ENCODE peak calls at places on chromosome 2, in eight cellular contexts. F is heart left ventricle, Y is tibial nerve, T is astrocyte of the spinal cord, Q is IMR-90, E is foreskin fibroblast, W is AG04449, G is kidney. D is an unnamed sample.
A peak's percentile ranks its signal among the peaks of the same experiment; 100 is the strongest.

GRCh38 chr2:150076281-150076680 is 411.2 kb downstream of the RND3 start:
- DNase-seq in T (peak; percentile 67), Y (no peak), F (no peak), E (peak; percentile 58), W (peak; percentile 38), G (no peak), Q (peak; percentile 82), D (peak; percentile 59)

GRCh38 chr2:23411752-23412431 is 26.9 kb downstream of the KLHL29 start:
- DNase-seq in Y (peak; percentile 38), T (peak; percentile 85), G (no peak), F (no peak), W (peak; percentile 96), E (peak; percentile 93), Q (peak; percentile 98), D (peak; percentile 97)

GRCh38 chr2:192070099-192070498 is 124.6 kb downstream of the TMEFF2 start:
- DNase-seq in Q (peak; percentile 38), T (peak; percentile 33), G (no peak), E (peak; percentile 6), F (no peak), W (no peak), Y (no peak), D (peak; percentile 20)

GRCh38 chr2:72149556-72150156 is 2.0 kb upstream of the CYP26B1 start:
- DNase-seq in E (no peak), W (no peak), Y (peak; percentile 8), F (peak; percentile 7), G (peak; percentile 66), T (no peak), Q (peak; percentile 14), D (no peak)

GRCh38 chr2:187504312-187504921 is 49.8 kb downstream of the TFPI start:
- DNase-seq in Q (no peak), T (no peak), W (no peak), F (no peak), E (no peak), Y (no peak), G (no peak), D (no peak)

GRCh38 chr2:3267869-3268704 is 109.5 kb downstream of the EIPR1 start:
- DNase-seq in T (no peak), G (no peak), Y (no peak), E (no peak), W (no peak), Q (no peak), F (no peak), D (no peak)

GRCh38 chr2:68203587-68203986 is 45.9 kb downstream of the PNO1 start:
- DNase-seq in W (no peak), E (no peak), F (no peak), G (no peak), Q (no peak), Y (no peak), T (no peak), D (no peak)

GRCh38 chr2:212177724-212178123 is 360.9 kb downstream of the ERBB4 start:
- DNase-seq in Y (no peak), W (no peak), F (no peak), Q (peak; percentile 0), T (no peak), E (no peak), G (no peak), D (no peak)

GRCh38 chr2:131724019-131724418 is 196.3 kb downstream of the CCDC74A start:
- DNase-seq in T (no peak), W (no peak), F (no peak), G (peak; percentile 62), E (no peak), Q (no peak), Y (no peak), D (peak; percentile 11)

GRCh38 chr2:196597531-196597930 is 42.0 kb upstream of the CCDC150 start:
- DNase-seq in W (no peak), Q (peak; percentile 20), E (no peak), G (no peak), F (no peak), T (no peak), Y (no peak), D (no peak)

GRCh38 chr2:196601430-196602306 is 37.8 kb upstream of the CCDC150 start:
- DNase-seq in Y (no peak), T (peak; percentile 93), G (no peak), Q (peak; percentile 97), W (peak; percentile 92), E (peak; percentile 91), F (peak; percentile 75), D (peak; percentile 94)

GRCh38 chr2:196594158-196594557 is 45.4 kb upstream of the CCDC150 start:
- DNase-seq in Q (no peak), T (no peak), E (no peak), W (no peak), F (no peak), G (no peak), Y (no peak), D (no peak)

GRCh38 chr2:196598412-196598811 is 41.1 kb upstream of the CCDC150 start:
- DNase-seq in F (no peak), Y (no peak), T (no peak), Q (no peak), E (no peak), G (no peak), W (no peak), D (no peak)

DNA sequence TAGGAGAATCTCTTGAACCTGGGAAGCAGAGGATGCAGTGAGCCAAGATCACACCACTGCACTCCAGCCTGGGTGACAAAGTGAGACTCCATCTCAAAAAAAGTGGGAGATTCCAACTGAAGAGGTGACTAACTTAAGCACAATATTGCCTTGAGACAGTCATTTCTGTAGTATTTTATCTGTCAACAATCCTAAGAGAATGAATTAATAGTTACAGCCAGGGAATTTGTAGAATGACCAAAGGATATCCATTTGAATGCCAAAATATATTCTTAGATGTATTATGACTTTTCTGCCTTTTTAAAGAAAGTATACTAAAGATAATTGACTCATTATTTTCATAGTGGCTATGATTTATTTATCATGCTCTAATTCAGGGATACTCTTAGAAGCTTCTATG is 40.7 kb upstream of the CCDC150 start:
- DNase-seq in F (no peak), Q (peak; percentile 68), G (no peak), Y (no peak), T (no peak), E (no peak), W (no peak), D (peak; percentile 49)
- H3K4me3 ChIP-seq in F (no peak overlapping the region), Q (no peak overlapping the region), G (no peak overlapping the region), Y (no peak overlapping the region), T (no peak overlapping the region), E (no peak overlapping the region), W (no peak overlapping the region), D (no peak overlapping the region)

GRCh38 chr2:110813896-110814295 is 81.5 kb downstream of the ACOXL start:
- DNase-seq in G (no peak), F (no peak), Y (no peak), Q (no peak), E (no peak), W (no peak), T (peak; percentile 17), D (no peak)

GRCh38 chr2:110812726-110813645 is 80.6 kb downstream of the ACOXL start:
- DNase-seq in G (no peak), E (no peak), F (no peak), Q (no peak), T (no peak), Y (no peak), W (no peak), D (no peak)

GRCh38 chr2:110807520-110807919 is 75.1 kb downstream of the ACOXL start:
- DNase-seq in T (peak; percentile 67), W (no peak), E (peak; percentile 36), Y (no peak), Q (peak; percentile 20), G (no peak), F (no peak), D (peak; percentile 14)

GRCh38 chr2:110806053-110806452 is 73.7 kb downstream of the ACOXL start:
- DNase-seq in E (no peak), Y (no peak), W (no peak), Q (no peak), F (no peak), G (no peak), T (no peak), D (no peak)

GRCh38 chr2:110810404-110810803 is 78.0 kb downstream of the ACOXL start:
- DNase-seq in G (no peak), T (no peak), F (no peak), W (no peak), E (no peak), Q (no peak), Y (no peak), D (no peak)
- TF ChIP-seq CTCF in G (no peak), T (no peak), F (no peak), W (no peak), E (no peak), Q (no peak), Y (no peak), D (no peak)

GRCh38 chr2:100755441-100755840 is 64.5 kb upstream of the NPAS2 start:
- DNase-seq in F (no peak), Q (peak; percentile 33), E (no peak), W (no peak), Y (no peak), T (peak; percentile 61), G (no peak), D (no peak)

GRCh38 chr2:100752628-100753333 is 67.2 kb upstream of the NPAS2 start:
- DNase-seq in Y (no peak), G (no peak), W (peak; percentile 77), Q (peak; percentile 85), E (peak; percentile 81), F (no peak), T (peak; percentile 76), D (peak; percentile 92)

GRCh38 chr2:100756704-100757103 is 63.2 kb upstream of the NPAS2 start:
- DNase-seq in W (no peak), G (no peak), Q (peak; percentile 27), Y (no peak), F (no peak), E (no peak), T (peak; percentile 47), D (peak; percentile 60)

GRCh38 chr2:100757621-100758394 is 62.1 kb upstream of the NPAS2 start:
- DNase-seq in W (peak; percentile 82), T (peak; percentile 90), Y (peak; percentile 44), F (no peak), G (no peak), Q (peak; percentile 98), E (peak; percentile 88), D (peak; percentile 78)

DNA sequence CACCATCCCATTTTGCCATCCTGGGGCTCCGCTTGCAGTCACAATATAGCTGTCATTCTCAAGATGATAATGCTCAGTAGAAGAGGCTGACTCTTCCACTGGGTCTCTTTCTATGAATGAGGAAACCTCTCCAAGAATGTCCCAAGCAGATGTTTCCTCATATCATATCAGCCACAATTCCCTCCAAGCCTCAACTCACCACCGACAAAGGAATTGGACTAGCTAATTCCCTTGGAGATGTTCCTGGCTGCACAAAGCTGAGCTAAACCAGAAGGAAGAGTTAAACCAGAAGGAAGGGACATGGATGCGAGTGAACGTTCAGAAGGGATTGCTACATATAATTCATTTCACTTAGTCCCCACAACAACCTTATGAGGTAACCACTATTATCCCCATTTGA is 65.0 kb upstream of the NPAS2 start:
- DNase-seq in Y (peak; percentile 28), T (peak; percentile 23), G (no peak), W (no peak), E (no peak), F (no peak), Q (no peak), D (peak; percentile 70)
- H3K4me3 ChIP-seq in Y (no peak overlapping the region), T (no peak overlapping the region), G (no peak overlapping the region), W (no peak overlapping the region), E (no peak overlapping the region), F (no peak overlapping the region), Q (no peak overlapping the region), D (no peak overlapping the region)

DNA sequence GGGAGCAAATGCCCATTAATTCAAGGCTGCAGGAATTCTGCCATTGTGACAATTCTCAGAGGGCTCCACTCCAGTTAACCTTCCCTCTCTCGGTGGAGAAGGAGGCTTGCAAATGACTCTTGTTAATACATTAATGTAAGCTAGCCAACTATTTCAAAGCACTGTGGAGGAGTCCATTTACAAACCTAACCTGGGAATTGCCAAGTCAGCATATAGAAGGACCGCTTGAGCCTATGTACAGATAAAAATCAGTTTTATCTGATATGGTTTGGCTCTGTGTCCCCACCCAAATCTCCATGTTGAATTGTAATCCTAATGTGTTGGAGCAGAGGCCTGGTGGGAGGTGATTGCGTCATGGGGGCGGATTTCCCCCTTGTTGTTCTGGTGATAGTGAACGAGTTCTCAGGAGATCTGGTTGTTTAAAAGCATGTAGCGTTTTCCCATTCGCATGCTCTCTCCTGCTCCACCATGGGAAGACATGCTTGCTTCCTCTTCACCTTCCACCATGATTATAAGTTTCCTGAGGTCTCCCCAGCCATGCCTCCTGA is 366.7 kb downstream of the LRATD1 start:
- DNase-seq in W (no peak), Q (no peak), G (no peak), E (no peak), Y (no peak), T (no peak), F (no peak), D (no peak)
- TF ChIP-seq CTCF in W (no peak), Q (no peak), G (no peak), E (no peak), Y (no peak), T (no peak), F (no peak), D (no peak)

D was measured in fibroblast of the aortic adventitia.